ENCODE peak calls at places on chromosomes 4 and X, in eight cellular contexts. H is activated CD4-positive, CD25-positive, alpha-beta regulatory T cell; M is central memory CD4-positive, alpha-beta T cell; W is caudate nucleus; K is activated CD4-positive, alpha-beta T cell treated with anti-CD3 and anti-CD28 coated beads, Interleukin-2, amount 50 U/mL, for 1 hour; E is CD8-positive, alpha-beta T cell; Y is T-cell; R is SW480. B is an unnamed sample.

GRCh38 chr4:2393353-2394270 is 24.8 kb downstream of the ZFYVE28 start:
- DNase-seq in Y (no peak), K (no peak), W (no peak), E (no peak), R (no peak), H (no peak), M (no peak), B (no peak)

GRCh38 chrX:134933248-134933647 is 57.5 kb upstream of the SMIM10 start:
- DNase-seq in Y (no peak), R (no peak), E (no peak), H (no peak), K (no peak), W (no peak), M (no peak), B (no peak)

GRCh38 chr4:182929296-182929695 is 12.1 kb upstream of the DCTD start:
- DNase-seq in K (no peak), R (no peak), W (no peak), M (no peak), H (no peak), E (no peak), Y (no peak), B (no peak)

GRCh38 chr4:159280442-159281172 is 177.7 kb downstream of the RAPGEF2 start:
- DNase-seq in M (no peak), E (no peak), Y (no peak), W (no peak), K (no peak), R (no peak), H (no peak), B (no peak)

GRCh38 chr4:78766026-78766425 is 10.1 kb upstream of the BMP2K start:
- DNase-seq in K (no peak), Y (no peak), E (no peak), W (no peak), H (no peak), R (no peak), M (no peak), B (no peak)

GRCh38 chr4:37780444-37781133 is 45.9 kb upstream of the PGM2 start:
- DNase-seq in K (peak), H (no peak), M (peak), W (no peak), R (no peak), E (peak), Y (peak), B (no peak)

GRCh38 chrX:47247206-47247998 is 14.6 kb downstream of the USP11 start:
- DNase-seq in M (no peak), W (no peak), Y (no peak), H (no peak), K (no peak), E (no peak), R (no peak), B (no peak)

GRCh38 chr4:1714303-1715001 is 2.3 kb upstream of the SLBP start:
- DNase-seq in R (peak), H (no peak), W (no peak), Y (no peak), K (no peak), M (no peak), E (no peak), B (peak)

GRCh38 chrX:47610506-47610905 is 9.2 kb downstream of the SYN1 start:
- DNase-seq in R (no peak), K (no peak), M (no peak), Y (no peak), W (no peak), H (no peak), E (no peak), B (no peak)

GRCh38 chr4:186020106-186020792 is 48.7 kb upstream of the TLR3 start:
- DNase-seq in R (no peak), H (no peak), M (no peak), K (no peak), W (no peak), Y (no peak), E (no peak), B (no peak)

GRCh38 chrX:39816871-39817731 is 280.7 kb downstream of the BCOR start:
- DNase-seq in Y (no peak), H (no peak), E (no peak), R (no peak), W (no peak), M (no peak), K (no peak), B (no peak)

GRCh38 chr4:107835409-107835808 is 10.7 kb downstream of the SGMS2 start:
- DNase-seq in W (no peak), H (no peak), R (no peak), M (no peak), E (no peak), K (no peak), Y (no peak), B (no peak)

GRCh38 chr4:174714393-174715211 is 114.4 kb downstream of the GLRA3 start:
- DNase-seq in Y (no peak), M (no peak), H (no peak), W (no peak), K (no peak), R (peak), E (no peak), B (no peak)

GRCh38 chr4:127781303-127782024 is 658 bp upstream of the HSPA4L start:
- DNase-seq in R (no peak), Y (no peak), H (no peak), W (no peak), M (peak), K (no peak), E (no peak), B (peak)

GRCh38 chr4:74009307-74009706 is 10.8 kb upstream of the CXCL5 start:
- DNase-seq in H (no peak), R (no peak), M (no peak), E (no peak), K (no peak), Y (no peak), W (no peak), B (no peak)

GRCh38 chr4:169914871-169915270 is 111.3 kb downstream of the MFAP3L start:
- DNase-seq in E (no peak), Y (no peak), W (no peak), H (no peak), K (no peak), M (no peak), R (no peak), B (no peak)

GRCh38 chrX:150198776-150199175 is 164.3 kb upstream of the MAMLD1 start:
- DNase-seq in Y (no peak), H (no peak), E (no peak), K (no peak), R (no peak), M (no peak), W (no peak), B (no peak)

GRCh38 chr4:168857546-168858314 is 152.3 kb downstream of the CBR4 start:
- DNase-seq in Y (no peak), M (no peak), R (no peak), K (no peak), H (no peak), W (no peak), E (no peak), B (no peak)

GRCh38 chrX:148333989-148334388 is 166.4 kb upstream of the AFF2 start:
- DNase-seq in W (no peak), E (no peak), M (peak), K (no peak), H (no peak), Y (peak), R (no peak), B (no peak)

GRCh38 chr4:24781999-24782745 is 13.2 kb upstream of the SOD3 start:
- DNase-seq in M (no peak), E (no peak), H (no peak), R (no peak), Y (no peak), K (no peak), W (no peak), B (no peak)

GRCh38 chrX:104668550-104668949 is 102.6 kb downstream of the IL1RAPL2 start:
- DNase-seq in K (no peak), M (no peak), R (peak), W (no peak), H (no peak), E (no peak), Y (no peak), B (no peak)

B was measured in aorta.